ENCODE peak calls at places on chromosomes 12 and 14, in nine cellular contexts. L is non-pigmented ciliary epithelial cell; T is SJCRH30; I is NCI-H2081; W is HTR-8/SVneo; K is pancreas; U is GM23248; Y is HL-60; Z is stimulated activated CD4-positive, alpha-beta T cell treated with anti-CD3 and anti-CD28 coated beads, Interleukin-12 subunit alpha, Interleukin-12 subunit beta, amount 100 ng/mL, for 4 hours. J is an unnamed sample.

GRCh38 chr12:68119724-68120211 is 39.8 kb downstream of the IFNG start:
- DNase-seq in L (no peak), T (peak; percentile 39), I (peak; percentile 41), W (no peak), K (no peak), U (no peak), Y (no peak), Z (peak; percentile 34), J (no peak)

GRCh38 chr12:123055281-123055766 is 74.8 kb downstream of the ARL6IP4 start:
- DNase-seq in L (no peak), T (peak; percentile 75), I (peak; percentile 51), W (no peak), K (no peak), U (no peak), Y (no peak), Z (no peak), J (no peak)

GRCh38 chr12:11763760-11764520 is 114.5 kb downstream of the ETV6 start:
- DNase-seq in L (peak; percentile 82), T (no peak), I (no peak), W (peak; percentile 57), K (no peak), U (peak; percentile 80), Y (no peak), Z (no peak), J (no peak)

GRCh38 chr14:35877276-35877675 is 51.1 kb downstream of the BRMS1L start:
- DNase-seq in L (no peak), T (no peak), I (no peak), W (no peak), K (no peak), U (no peak), Y (no peak), Z (no peak), J (no peak)

GRCh38 chr14:48430805-48431204 is 755.4 kb upstream of the MDGA2 start:
- DNase-seq in L (no peak), T (no peak), I (no peak), W (no peak), K (no peak), U (no peak), Y (no peak), Z (no peak), J (no peak)

GRCh38 chr14:77458249-77458950 is 507 bp downstream of the AHSA1 start:
- DNase-seq in L (no peak), T (peak; percentile 18), I (no peak), W (peak; percentile 25), K (no peak), U (peak; percentile 76), Y (no peak), Z (peak; percentile 25), J (no peak)

GRCh38 chr12:114399664-114400211 is 6.2 kb downstream of the TBX5 start:
- DNase-seq in L (no peak), T (no peak), I (no peak), W (no peak), K (no peak), U (peak; percentile 77), Y (no peak), Z (no peak), J (no peak)

GRCh38 chr14:78752789-78753188 is 582.6 kb downstream of the NRXN3 start:
- DNase-seq in L (no peak), T (no peak), I (no peak), W (no peak), K (peak; percentile 22), U (peak; percentile 3), Y (no peak), Z (no peak), J (no peak)

GRCh38 chr12:62658910-62659309 is 192.3 kb downstream of the MON2 start:
- DNase-seq in L (no peak), T (no peak), I (no peak), W (no peak), K (no peak), U (peak; percentile 41), Y (no peak), Z (no peak), J (no peak)

GRCh38 chr14:25537846-25538455 is 488.0 kb upstream of the STXBP6 start:
- DNase-seq in L (no peak), T (peak; percentile 51), I (peak; percentile 83), W (peak; percentile 6), K (peak; percentile 20), U (peak; percentile 3), Y (no peak), Z (no peak), J (peak; percentile 15)

GRCh38 chr14:60622920-60623263 is 26.4 kb downstream of the SIX1 start:
- DNase-seq in L (peak; percentile 62), T (no peak), I (no peak), W (no peak), K (no peak), U (peak; percentile 53), Y (no peak), Z (no peak), J (no peak)

GRCh38 chr14:69703047-69704046 is 63.6 kb upstream of the SRSF5 start:
- DNase-seq in L (no peak), T (no peak), I (no peak), W (no peak), K (no peak), U (no peak), Y (peak; percentile 52), Z (no peak), J (no peak)

GRCh38 chr12:45730116-45730841 is 773 bp downstream of the ARID2 start:
- DNase-seq in L (no peak), T (peak; percentile 63), I (peak; percentile 25), W (peak; percentile 33), K (peak; percentile 46), U (peak; percentile 79), Y (no peak), Z (peak; percentile 42), J (no peak)